ENCODE peak calls at places on chromosomes 2 and 18, in nine cellular contexts. L is fibroblast of lung; W is endodermal cell; I is OCI-LY7; C is adrenal gland; K is CD8-positive, alpha-beta T cell; N is neural crest cell; X is tibial nerve; E is foreskin keratinocyte. P is an unnamed sample.

GRCh38 chr2:145380436-145381017 is 860.6 kb upstream of the ZEB2 start:
- DNase-seq in L (peak), W (no peak), I (no peak), C (no peak), K (no peak), N (no peak), X (no peak), E (peak), P (no peak)

GRCh38 chr18:51255694-51256093 is 58.2 kb upstream of the MEX3C start:
- DNase-seq in L (no peak), W (no peak), I (no peak), C (no peak), K (no peak), N (no peak), X (no peak), E (no peak), P (no peak)

GRCh38 chr2:100281521-100282438 is 40.5 kb downstream of the LONRF2 start:
- DNase-seq in L (peak), W (no peak), I (no peak), C (peak), K (no peak), N (no peak), X (no peak), E (no peak), P (no peak)

GRCh38 chr2:241854342-241855244 is 4.1 kb downstream of the PDCD1 start:
- DNase-seq in L (no peak), W (no peak), I (no peak), C (no peak), K (no peak), N (no peak), X (no peak), E (no peak), P (no peak)

GRCh38 chr2:216234106-216234505 is 125.0 kb downstream of the XRCC5 start:
- DNase-seq in L (no peak), W (no peak), I (no peak), C (no peak), K (no peak), N (no peak), X (no peak), E (no peak), P (no peak)

GRCh38 chr2:100819365-100820345 is at the start of gene NPAS2:
- DNase-seq in L (peak), W (peak), I (no peak), C (peak), K (peak), N (peak), X (no peak), E (no peak), P (no peak)

GRCh38 chr18:79573921-79574491 is 105.6 kb upstream of the CTDP1 start:
- DNase-seq in L (no peak), W (peak), I (no peak), C (no peak), K (no peak), N (no peak), X (peak), E (no peak), P (no peak)

GRCh38 chr2:74333175-74333574 is 10.0 kb downstream of the SLC4A5 start:
- DNase-seq in L (peak), W (peak), I (peak), C (peak), K (no peak), N (no peak), X (no peak), E (no peak), P (no peak)

GRCh38 chr2:45068643-45069140 is 59.4 kb upstream of the SIX2 start:
- DNase-seq in L (no peak), W (peak), I (no peak), C (no peak), K (peak), N (no peak), X (no peak), E (peak), P (no peak)

GRCh38 chr2:28619213-28620196 is 123.6 kb downstream of the PLB1 start:
- DNase-seq in L (no peak), W (no peak), I (no peak), C (no peak), K (no peak), N (no peak), X (no peak), E (no peak), P (no peak)

GRCh38 chr18:58148954-58149471 is 105.0 kb downstream of the NEDD4L start:
- DNase-seq in L (no peak), W (no peak), I (no peak), C (peak), K (no peak), N (no peak), X (no peak), E (no peak), P (no peak)

GRCh38 chr2:9753665-9754531 is 89.4 kb upstream of the TAF1B start:
- DNase-seq in L (no peak), W (peak), I (no peak), C (no peak), K (peak), N (no peak), X (no peak), E (no peak), P (no peak)

GRCh38 chr18:2111456-2111855 is 459.8 kb downstream of the METTL4 start:
- DNase-seq in L (peak), W (peak), I (no peak), C (no peak), K (no peak), N (no peak), X (no peak), E (peak), P (no peak)

GRCh38 chr2:8986327-8986976 is 17.0 kb downstream of the MBOAT2 start:
- DNase-seq in L (no peak), W (peak), I (peak), C (no peak), K (no peak), N (peak), X (no peak), E (no peak), P (no peak)

GRCh38 chr2:9709539-9710285 is 78.9 kb upstream of the YWHAQ start:
- DNase-seq in L (no peak), W (no peak), I (no peak), C (no peak), K (no peak), N (no peak), X (no peak), E (no peak), P (no peak)

DNA sequence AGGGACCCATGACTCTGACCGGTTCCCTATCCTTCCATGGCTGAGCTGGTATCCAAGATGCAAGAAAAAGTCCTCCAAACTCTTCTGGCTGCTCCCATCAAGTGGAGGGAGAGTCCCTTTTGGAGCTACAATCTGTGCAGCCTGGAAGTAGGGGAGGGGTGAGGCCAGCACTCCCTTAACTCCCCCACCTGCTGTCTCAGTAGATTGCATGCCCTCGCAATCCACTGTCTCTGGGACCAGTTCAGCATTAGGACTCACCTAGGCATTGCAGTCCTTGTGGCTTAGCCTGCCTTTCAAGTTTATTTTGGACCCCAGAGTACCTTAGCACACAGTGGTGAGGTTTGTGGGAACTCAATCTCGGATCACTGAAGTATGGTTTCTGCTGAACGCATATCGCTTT is 14.2 kb upstream of the FMNL2 start:
- DNase-seq in L (no peak), W (no peak), I (no peak), C (no peak), K (no peak), N (no peak), X (no peak), E (no peak), P (no peak)
- TF ChIP-seq CTCF in L (no peak), W (no peak), I (no peak), C (no peak), K (no peak), N (no peak), X (no peak), E (no peak), P (no peak)

GRCh38 chr18:43312891-43313290 is 35.6 kb upstream of the SYT4 start:
- DNase-seq in L (peak), W (no peak), I (no peak), C (no peak), K (no peak), N (no peak), X (no peak), E (no peak), P (no peak)
- TF ChIP-seq CTCF in L (no peak), W (no peak), I (no peak), C (no peak), K (no peak), N (no peak), X (no peak), E (no peak), P (no peak)

GRCh38 chr2:3805120-3805519 is 101.7 kb downstream of the DCDC2C start:
- DNase-seq in L (no peak), W (peak), I (no peak), C (no peak), K (no peak), N (peak), X (no peak), E (no peak), P (no peak)
- TF ChIP-seq CTCF in L (no peak), W (peak), I (peak), C (no peak), K (no peak), N (peak), X (no peak), E (peak), P (no peak)

DNA sequence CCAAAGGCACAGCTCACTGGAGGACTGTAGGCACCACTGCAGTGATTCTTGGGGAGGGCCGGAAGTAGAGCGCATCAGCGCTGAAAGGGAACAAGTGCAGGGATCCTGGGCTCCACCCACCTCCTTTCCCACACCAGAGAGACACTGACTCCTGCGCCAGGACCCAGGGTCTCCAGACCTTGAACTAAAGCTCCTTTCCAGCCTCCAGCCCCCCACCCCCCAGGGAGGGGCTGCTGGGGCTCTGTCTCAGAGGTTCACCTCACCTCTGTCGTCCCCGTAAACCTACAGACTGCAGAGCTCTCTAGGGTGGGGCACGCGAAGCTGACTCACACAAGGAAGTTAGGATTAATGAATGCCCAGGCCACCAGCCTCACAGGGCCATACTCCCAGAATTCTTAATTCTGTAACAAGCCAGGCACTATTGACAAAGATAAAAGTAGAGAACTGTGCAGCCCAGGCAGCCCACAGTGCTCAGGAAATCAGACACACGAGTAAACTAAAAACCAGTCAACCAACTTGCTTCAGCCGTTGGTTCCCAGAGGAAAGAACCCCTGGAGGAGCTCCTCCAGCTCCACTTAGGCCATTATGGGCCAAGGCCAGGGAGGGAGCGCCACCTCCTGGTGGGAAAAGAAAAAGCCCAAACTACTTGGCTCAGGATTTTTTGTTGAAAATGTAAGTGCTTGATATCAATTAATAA is 45.1 kb upstream of the ACAA2 start:
- DNase-seq in L (peak), W (peak), I (peak), C (peak), K (peak), N (peak), X (no peak), E (peak), P (no peak)
- TF ChIP-seq CTCF in L (peak), W (peak), I (peak), C (peak), K (peak), N (peak), X (peak), E (peak), P (peak)

GRCh38 chr2:61144697-61145268 is 17.2 kb upstream of the C2orf74 start:
- DNase-seq in L (peak), W (peak), I (peak), C (peak), K (peak), N (peak), X (peak), E (peak), P (peak)
- TF ChIP-seq CTCF in L (no peak), W (peak), I (no peak), C (no peak), K (no peak), N (peak), X (peak), E (peak), P (no peak)

DNA sequence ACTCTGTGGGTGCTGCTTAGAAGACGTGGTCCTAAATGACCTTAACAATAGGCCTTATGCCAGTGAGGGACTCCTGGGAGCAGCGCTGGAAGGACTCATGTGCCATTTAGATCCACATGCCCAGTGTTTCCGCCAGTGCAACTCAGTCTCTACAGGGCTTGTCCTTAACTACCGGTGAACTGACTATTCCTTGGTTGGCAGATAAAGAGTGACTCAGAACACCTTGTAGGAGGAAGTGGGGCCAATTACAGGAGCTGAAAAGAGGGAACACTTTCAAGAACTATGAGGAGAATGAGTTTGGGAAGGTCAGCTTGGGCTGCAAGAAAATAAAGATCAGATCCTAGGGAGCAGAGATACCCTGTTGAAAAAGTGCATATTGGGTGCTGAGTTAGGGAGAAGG is 1.8 kb upstream of the CDK5R2 start:
- DNase-seq in L (no peak), W (no peak), I (no peak), C (no peak), K (no peak), N (no peak), X (no peak), E (no peak), P (no peak)
- TF ChIP-seq CTCF in L (no peak), W (no peak), I (no peak), C (no peak), K (no peak), N (no peak), X (no peak), E (no peak), P (no peak)

GRCh38 chr2:239269173-239269865 is 131.5 kb downstream of the HDAC4 start:
- DNase-seq in L (no peak), W (no peak), I (no peak), C (peak), K (no peak), N (no peak), X (no peak), E (no peak), P (peak)
- TF ChIP-seq CTCF in L (no peak), W (peak), I (no peak), C (no peak), K (no peak), N (no peak), X (no peak), E (peak), P (no peak)

GRCh38 chr2:166419616-166419934 is 43.8 kb upstream of the SCN9A start:
- DNase-seq in L (peak), W (no peak), I (no peak), C (no peak), K (no peak), N (no peak), X (no peak), E (no peak), P (no peak)
- TF ChIP-seq CTCF in L (no peak), W (peak), I (peak), C (peak), K (no peak), N (peak), X (peak), E (peak), P (peak)

GRCh38 chr2:171957061-171957460 is 34.8 kb downstream of the HAT1 start:
- DNase-seq in L (no peak), W (no peak), I (no peak), C (no peak), K (no peak), N (no peak), X (no peak), E (no peak), P (no peak)
- TF ChIP-seq CTCF in L (no peak), W (peak), I (no peak), C (no peak), K (no peak), N (peak), X (no peak), E (peak), P (peak)

GRCh38 chr18:22155584-22155983 is 13.8 kb upstream of the GATA6 start:
- DNase-seq in L (no peak), W (no peak), I (no peak), C (no peak), K (no peak), N (no peak), X (no peak), E (no peak), P (no peak)
- TF ChIP-seq CTCF in L (no peak), W (no peak), I (no peak), C (no peak), K (no peak), N (no peak), X (no peak), E (no peak), P (no peak)